ENCODE peak calls at places on chromosomes 2 and 18, in six cellular contexts. One of them, this sample, is unnamed.

GRCh38 chr2:235383272-235383843 is 110.5 kb upstream of the AGAP1 start:
- DNase-seq in GM23338: no peak
- DNase-seq in effector memory CD4-positive, alpha-beta T cell: no peak
- DNase-seq in GM12878: no peak
- DNase-seq in lung microvascular endothelial cell: no peak
- DNase-seq in stimulated activated naive CD8-positive, alpha-beta T cell treated with anti-CD3 and anti-CD28 coated beads, Interleukin-15, Interleukin-2, amounts not matched to agents 100 U/mL and 50 U/mL, for 24 hours: no peak
- DNase-seq in this sample: no peak

GRCh38 chr2:33230133-33230618 is 246.3 kb upstream of the RASGRP3 start:
- DNase-seq in GM23338: no peak
- DNase-seq in effector memory CD4-positive, alpha-beta T cell: no peak
- DNase-seq in GM12878: no peak
- DNase-seq in lung microvascular endothelial cell: no peak
- DNase-seq in stimulated activated naive CD8-positive, alpha-beta T cell treated with anti-CD3 and anti-CD28 coated beads, Interleukin-15, Interleukin-2, amounts not matched to agents 100 U/mL and 50 U/mL, for 24 hours: no peak
- DNase-seq in this sample: no peak

GRCh38 chr2:175922160-175922559 is 79.9 kb downstream of the LNPK start:
- DNase-seq in GM23338: no peak
- DNase-seq in effector memory CD4-positive, alpha-beta T cell: no peak
- DNase-seq in GM12878: no peak
- DNase-seq in lung microvascular endothelial cell: no peak
- DNase-seq in stimulated activated naive CD8-positive, alpha-beta T cell treated with anti-CD3 and anti-CD28 coated beads, Interleukin-15, Interleukin-2, amounts not matched to agents 100 U/mL and 50 U/mL, for 24 hours: no peak
- DNase-seq in this sample: no peak

GRCh38 chr2:68548396-68548795 is 81.0 kb downstream of the APLF start:
- DNase-seq in GM23338: no peak
- DNase-seq in effector memory CD4-positive, alpha-beta T cell: no peak
- DNase-seq in GM12878: no peak
- DNase-seq in lung microvascular endothelial cell: no peak
- DNase-seq in stimulated activated naive CD8-positive, alpha-beta T cell treated with anti-CD3 and anti-CD28 coated beads, Interleukin-15, Interleukin-2, amounts not matched to agents 100 U/mL and 50 U/mL, for 24 hours: no peak
- DNase-seq in this sample: no peak

GRCh38 chr2:7825591-7826312 is 856.1 kb upstream of the ID2 start:
- DNase-seq in GM23338: no peak
- DNase-seq in effector memory CD4-positive, alpha-beta T cell: no peak
- DNase-seq in GM12878: peak
- DNase-seq in lung microvascular endothelial cell: no peak
- DNase-seq in stimulated activated naive CD8-positive, alpha-beta T cell treated with anti-CD3 and anti-CD28 coated beads, Interleukin-15, Interleukin-2, amounts not matched to agents 100 U/mL and 50 U/mL, for 24 hours: peak
- DNase-seq in this sample: peak

GRCh38 chr2:168340931-168341330 is 93.5 kb upstream of the STK39 start:
- DNase-seq in GM23338: no peak
- DNase-seq in effector memory CD4-positive, alpha-beta T cell: no peak
- DNase-seq in GM12878: no peak
- DNase-seq in lung microvascular endothelial cell: no peak
- DNase-seq in stimulated activated naive CD8-positive, alpha-beta T cell treated with anti-CD3 and anti-CD28 coated beads, Interleukin-15, Interleukin-2, amounts not matched to agents 100 U/mL and 50 U/mL, for 24 hours: no peak
- DNase-seq in this sample: no peak

GRCh38 chr2:232873292-232873908 is 3.3 kb downstream of the SNORC start:
- DNase-seq in GM23338: no peak
- DNase-seq in effector memory CD4-positive, alpha-beta T cell: no peak
- DNase-seq in GM12878: no peak
- DNase-seq in lung microvascular endothelial cell: no peak
- DNase-seq in stimulated activated naive CD8-positive, alpha-beta T cell treated with anti-CD3 and anti-CD28 coated beads, Interleukin-15, Interleukin-2, amounts not matched to agents 100 U/mL and 50 U/mL, for 24 hours: no peak
- DNase-seq in this sample: no peak

GRCh38 chr18:78875268-78875997 is 104.2 kb upstream of the SALL3 start:
- DNase-seq in GM23338: peak
- DNase-seq in effector memory CD4-positive, alpha-beta T cell: no peak
- DNase-seq in GM12878: no peak
- DNase-seq in lung microvascular endothelial cell: peak
- DNase-seq in stimulated activated naive CD8-positive, alpha-beta T cell treated with anti-CD3 and anti-CD28 coated beads, Interleukin-15, Interleukin-2, amounts not matched to agents 100 U/mL and 50 U/mL, for 24 hours: peak
- DNase-seq in this sample: peak

GRCh38 chr2:127196998-127197397 is 23.1 kb downstream of the CYP27C1 start:
- DNase-seq in GM23338: peak
- DNase-seq in effector memory CD4-positive, alpha-beta T cell: no peak
- DNase-seq in GM12878: peak
- DNase-seq in lung microvascular endothelial cell: no peak
- DNase-seq in stimulated activated naive CD8-positive, alpha-beta T cell treated with anti-CD3 and anti-CD28 coated beads, Interleukin-15, Interleukin-2, amounts not matched to agents 100 U/mL and 50 U/mL, for 24 hours: no peak
- DNase-seq in this sample: no peak

GRCh38 chr2:44456946-44457345 is 95.2 kb downstream of the CAMKMT start:
- DNase-seq in GM23338: no peak
- DNase-seq in effector memory CD4-positive, alpha-beta T cell: no peak
- DNase-seq in GM12878: no peak
- DNase-seq in lung microvascular endothelial cell: no peak
- DNase-seq in stimulated activated naive CD8-positive, alpha-beta T cell treated with anti-CD3 and anti-CD28 coated beads, Interleukin-15, Interleukin-2, amounts not matched to agents 100 U/mL and 50 U/mL, for 24 hours: no peak
- DNase-seq in this sample: no peak

GRCh38 chr2:65053199-65053598 is 3.0 kb upstream of the CEP68 start:
- DNase-seq in GM23338: no peak
- DNase-seq in effector memory CD4-positive, alpha-beta T cell: no peak
- DNase-seq in GM12878: peak
- DNase-seq in lung microvascular endothelial cell: no peak
- DNase-seq in stimulated activated naive CD8-positive, alpha-beta T cell treated with anti-CD3 and anti-CD28 coated beads, Interleukin-15, Interleukin-2, amounts not matched to agents 100 U/mL and 50 U/mL, for 24 hours: no peak
- DNase-seq in this sample: peak

GRCh38 chr2:38751847-38752410 is 768 bp upstream of the SRSF7 start:
- DNase-seq in GM23338: peak
- DNase-seq in effector memory CD4-positive, alpha-beta T cell: no peak
- DNase-seq in GM12878: no peak
- DNase-seq in lung microvascular endothelial cell: no peak
- DNase-seq in stimulated activated naive CD8-positive, alpha-beta T cell treated with anti-CD3 and anti-CD28 coated beads, Interleukin-15, Interleukin-2, amounts not matched to agents 100 U/mL and 50 U/mL, for 24 hours: peak
- DNase-seq in this sample: no peak

This sample was measured in activated naive CD8-positive, alpha-beta T cell treated with anti-CD3 and anti-CD28 coated beads for 36 hours.